ENCODE peak calls at places on chromosomes 11 and 22, in eight cellular contexts. U, S, W, P, D, Q, I and N are unnamed samples.

GRCh38 chr11:113179181-113179701 is 135.1 kb upstream of the TTC12 start:
- DNase-seq in U (no peak), S (no peak), W (no peak), P (no peak), D (no peak), Q (no peak), I (no peak), N (no peak)

GRCh38 chr11:2830030-2830812 is 55.4 kb downstream of the CDKN1C start:
- DNase-seq in U (no peak), S (no peak), W (no peak), P (no peak), D (no peak), Q (no peak), I (no peak), N (no peak)

GRCh38 chr11:88404932-88405710 is 67.6 kb upstream of the CTSC start:
- DNase-seq in U (no peak), S (no peak), W (no peak), P (no peak), D (no peak), Q (no peak), I (no peak), N (no peak)

GRCh38 chr11:121274332-121274991 is 18.1 kb upstream of the SC5D start:
- DNase-seq in U (no peak), S (no peak), W (no peak), P (no peak), D (no peak), Q (no peak), I (no peak), N (no peak)

GRCh38 chr11:34976496-34976895 is 60.1 kb downstream of the PDHX start:
- DNase-seq in U (no peak), S (no peak), W (no peak), P (peak), D (no peak), Q (no peak), I (no peak), N (no peak)

GRCh38 chr11:67400251-67400941 is 1.3 kb downstream of the PPP1CA start:
- DNase-seq in U (no peak), S (no peak), W (no peak), P (no peak), D (no peak), Q (no peak), I (peak), N (no peak)

GRCh38 chr11:98725471-98725870 is 295.3 kb upstream of the CNTN5 start:
- DNase-seq in U (no peak), S (no peak), W (no peak), P (no peak), D (no peak), Q (no peak), I (no peak), N (no peak)

GRCh38 chr11:106424111-106424510 is 346.6 kb downstream of the AASDHPPT start:
- DNase-seq in U (peak), S (peak), W (no peak), P (peak), D (no peak), Q (no peak), I (no peak), N (peak)

GRCh38 chr11:75073459-75074190 is 23.1 kb downstream of the OR2AT4 start:
- DNase-seq in U (no peak), S (no peak), W (no peak), P (no peak), D (no peak), Q (no peak), I (no peak), N (no peak)

GRCh38 chr22:48802576-48802975 is 1025.1 kb downstream of the BRD1 start:
- DNase-seq in U (no peak), S (no peak), W (no peak), P (no peak), D (no peak), Q (no peak), I (no peak), N (no peak)

GRCh38 chr22:49964493-49965290 is 4.1 kb downstream of the PIM3 start:
- DNase-seq in U (no peak), S (no peak), W (peak), P (no peak), D (no peak), Q (no peak), I (no peak), N (no peak)

GRCh38 chr11:77040889-77041288 is 6.7 kb downstream of the B3GNT6 start:
- DNase-seq in U (no peak), S (no peak), W (no peak), P (no peak), D (no peak), Q (no peak), I (no peak), N (no peak)

DNA sequence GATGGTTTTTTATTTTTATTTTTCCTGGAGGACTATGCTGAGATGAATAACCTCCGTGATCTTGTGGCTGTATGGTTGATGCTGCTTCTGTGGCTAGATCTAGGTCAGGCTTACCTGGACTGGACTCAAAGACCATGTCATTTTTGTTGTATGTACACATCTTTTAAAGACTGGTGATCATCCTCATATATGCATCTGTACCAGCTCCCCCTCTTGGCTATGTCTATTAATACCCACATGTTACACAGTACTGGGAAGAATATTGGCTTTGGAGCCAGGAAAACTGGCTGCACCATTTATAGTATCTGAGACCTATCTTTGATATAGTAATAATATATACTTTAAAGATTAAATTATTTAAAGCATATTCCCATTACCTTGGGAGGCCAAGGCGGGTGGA is 18.4 kb upstream of the PITPNB start:
- DNase-seq in U (no peak), S (no peak), W (no peak), P (peak), D (no peak), Q (no peak), I (no peak), N (peak)
- TF ChIP-seq CTCF in U (peak), S (peak), W (peak), P (no peak), D (no peak), Q (no peak), I (no peak), N (peak)

DNA sequence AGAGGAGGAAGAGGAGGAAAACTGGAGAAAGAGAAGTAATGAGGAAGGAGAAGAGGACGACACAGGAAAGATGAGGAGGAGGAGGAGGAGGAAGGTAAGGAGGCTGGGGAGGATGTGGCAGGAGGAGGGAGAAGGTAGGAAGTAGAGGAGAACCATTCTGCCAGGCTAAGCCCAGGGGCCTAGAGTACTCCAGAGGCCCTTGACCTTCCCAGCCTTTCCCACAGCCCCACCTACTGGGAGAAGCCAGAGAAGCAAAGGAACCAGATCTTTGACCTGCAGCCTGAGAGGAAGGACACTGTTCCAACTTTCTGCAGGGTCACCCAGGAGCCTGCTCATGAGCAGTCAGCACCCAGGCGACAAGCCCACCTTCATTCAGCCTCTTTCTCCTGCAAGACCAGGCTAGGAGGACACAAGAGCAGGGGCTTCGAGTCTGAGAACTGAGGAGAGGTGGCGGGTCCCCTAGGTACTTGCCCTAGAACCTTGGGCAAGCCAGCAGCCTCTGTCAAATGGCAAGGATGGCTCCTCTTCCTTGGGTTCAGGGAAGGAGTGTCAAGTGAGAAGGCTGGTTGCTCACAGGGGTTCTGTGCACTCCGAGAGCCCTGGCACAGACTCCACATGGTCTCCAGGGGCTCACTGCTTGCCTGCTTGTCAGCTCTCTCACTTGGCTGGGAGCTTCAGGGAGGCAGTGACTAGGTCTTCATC is 27.9 kb upstream of the OAF start:
- DNase-seq in U (no peak), S (no peak), W (peak), P (peak), D (no peak), Q (peak), I (peak), N (no peak)
- TF ChIP-seq CTCF in U (peak), S (peak), W (peak), P (peak), D (no peak), Q (peak), I (no peak), N (peak)

GRCh38 chr22:31241936-31242335 is 29.8 kb downstream of the LIMK2 start:
- DNase-seq in U (no peak), S (peak), W (no peak), P (peak), D (no peak), Q (no peak), I (no peak), N (peak)
- TF ChIP-seq CTCF in U (peak), S (peak), W (peak), P (peak), D (no peak), Q (no peak), I (no peak), N (peak)

DNA sequence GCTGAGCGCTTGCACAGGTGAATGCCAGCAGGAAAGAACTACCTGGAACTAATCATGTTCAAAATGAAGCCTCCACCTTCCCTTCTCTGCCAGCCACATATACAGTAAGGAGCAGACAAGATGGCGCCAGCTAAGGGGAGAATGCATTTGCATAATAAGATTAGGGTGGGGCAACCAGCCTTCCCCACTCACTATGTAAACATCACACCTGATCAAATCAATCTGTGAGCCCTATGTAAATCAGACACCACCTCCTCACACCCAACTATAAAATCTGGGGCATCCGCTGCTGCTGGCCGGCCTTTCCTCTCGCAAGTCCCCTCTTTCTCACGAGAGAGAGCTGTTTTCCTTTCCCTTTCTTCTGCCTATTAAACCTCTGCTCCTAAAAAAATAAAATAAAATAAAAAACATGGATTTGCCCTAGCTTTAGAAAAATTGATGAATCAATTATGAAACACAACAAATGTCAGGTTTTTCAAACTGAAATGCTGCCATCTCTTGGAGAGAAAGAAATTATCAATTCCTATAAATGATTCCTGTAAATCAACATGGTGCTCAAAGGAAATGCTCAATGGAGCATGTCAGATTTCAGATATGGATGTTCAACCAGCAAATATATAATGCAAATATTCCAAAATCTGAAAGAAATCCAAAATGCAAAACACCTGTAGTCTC is 108.9 kb downstream of the SGSM3 start:
- DNase-seq in U (no peak), S (no peak), W (no peak), P (peak), D (no peak), Q (no peak), I (no peak), N (no peak)
- TF ChIP-seq CTCF in U (no peak), S (no peak), W (peak), P (no peak), D (no peak), Q (no peak), I (no peak), N (peak)

GRCh38 chr11:65478411-65479183 is 20.2 kb upstream of the MALAT1 start:
- DNase-seq in U (no peak), S (peak), W (peak), P (peak), D (no peak), Q (no peak), I (no peak), N (no peak)

GRCh38 chr11:65476632-65477270 is 22.1 kb upstream of the MALAT1 start:
- DNase-seq in U (no peak), S (no peak), W (peak), P (peak), D (no peak), Q (no peak), I (peak), N (no peak)

GRCh38 chr11:65482306-65482850 is 16.5 kb upstream of the MALAT1 start:
- DNase-seq in U (no peak), S (no peak), W (no peak), P (peak), D (no peak), Q (no peak), I (no peak), N (no peak)

GRCh38 chr11:65477271-65478029 is 21.4 kb upstream of the MALAT1 start:
- DNase-seq in U (no peak), S (peak), W (peak), P (peak), D (peak), Q (peak), I (peak), N (peak)

DNA sequence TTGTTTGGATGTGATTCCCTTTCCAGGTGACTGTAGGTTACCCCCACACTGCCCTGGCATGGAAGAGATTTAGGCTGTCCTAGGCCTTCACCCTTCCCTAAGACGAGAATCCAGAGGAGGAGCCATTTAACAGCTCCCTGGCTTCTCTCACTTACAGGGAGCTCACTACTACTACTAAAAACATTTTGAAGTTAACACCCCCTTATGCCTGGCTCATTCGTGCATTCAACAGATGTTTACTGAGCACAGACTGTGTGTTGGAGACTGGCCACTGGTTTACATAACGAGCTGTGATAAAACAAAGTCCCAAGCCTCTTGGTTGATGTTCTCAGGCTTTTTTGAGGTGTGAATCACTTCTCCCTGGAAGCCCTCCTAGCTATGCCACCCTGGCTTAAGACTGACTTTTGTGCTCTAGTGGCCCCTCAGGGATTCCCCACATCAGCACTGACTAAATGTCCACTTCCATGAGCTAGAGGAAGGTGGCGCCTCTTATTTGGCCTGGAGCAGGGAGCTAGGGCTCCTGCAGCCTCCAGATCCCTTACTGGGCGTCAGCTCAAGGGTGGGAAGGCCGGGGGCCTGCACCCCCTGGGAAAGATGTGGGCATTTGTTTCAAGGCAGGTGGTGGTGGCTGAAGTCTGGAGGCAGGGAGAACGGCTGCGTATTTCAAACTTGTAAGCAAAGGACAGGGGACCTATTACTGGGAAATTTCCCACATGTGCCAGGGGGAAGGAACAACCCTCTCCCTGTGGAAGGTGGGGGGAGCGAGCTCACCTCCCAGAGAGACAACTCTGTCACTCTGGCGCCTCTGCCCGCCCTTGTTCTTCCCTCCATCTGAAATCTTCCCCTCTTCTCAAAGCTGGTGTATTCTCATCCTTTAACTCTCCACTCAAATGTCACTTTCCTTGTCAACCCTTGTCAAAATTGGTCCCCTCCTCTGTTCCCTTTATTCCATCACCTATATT is 19.4 kb upstream of the MALAT1 start:
- DNase-seq in U (peak), S (peak), W (peak), P (peak), D (no peak), Q (no peak), I (no peak), N (peak)
- TF ChIP-seq CTCF in U (peak), S (peak), W (peak), P (peak), D (peak), Q (peak), I (no peak), N (peak)